ENCODE peak calls at places on chromosomes 13 and 19, in ten cellular contexts. M is non-pigmented ciliary epithelial cell, V is amygdala, W is tibial artery, I is endothelial cell, K is mucosa of gallbladder, F is NCI-H1417, X is cardiac fibroblast, S is hypothalamus, L is breast epithelium. D is an unnamed sample.

GRCh38 chr19:16876904-16877361 is 11.9 kb upstream of the F2RL3 start:
- DNase-seq in M (peak), I (no peak), L (no peak), K (no peak), W (no peak), X (peak), V (no peak), F (no peak), S (no peak), D (no peak)

GRCh38 chr19:58229255-58229639 is 533 bp downstream of the ZNF544 start:
- DNase-seq in W (no peak), V (no peak), K (no peak), M (no peak), I (peak), X (peak), L (no peak), S (no peak), F (no peak), D (no peak)

GRCh38 chr19:32971012-32971595 is 654 bp downstream of the CEP89 start:
- DNase-seq in V (no peak), W (no peak), L (no peak), F (peak), M (no peak), S (no peak), I (no peak), K (no peak), X (no peak), D (no peak)

GRCh38 chr13:80454245-80454644 is 113.3 kb upstream of the SPRY2 start:
- DNase-seq in X (peak), W (no peak), V (no peak), I (no peak), K (no peak), M (peak), L (no peak), F (no peak), S (no peak), D (no peak)

GRCh38 chr19:4802711-4803110 is 11.2 kb downstream of the FEM1A start:
- DNase-seq in I (no peak), W (no peak), V (no peak), X (no peak), S (no peak), K (no peak), F (no peak), L (no peak), M (no peak), D (no peak)

GRCh38 chr19:4174212-4174894 is 8.0 kb downstream of the SIRT6 start:
- DNase-seq in W (no peak), S (no peak), M (no peak), F (no peak), I (no peak), K (no peak), V (no peak), X (no peak), L (no peak), D (no peak)

GRCh38 chr13:53054569-53054968 is 26.0 kb downstream of the OLFM4 start:
- DNase-seq in V (no peak), L (no peak), X (no peak), F (no peak), I (no peak), M (no peak), K (no peak), W (no peak), S (no peak), D (no peak)

GRCh38 chr13:68816715-68817114 is 1290.9 kb upstream of the ATXN8OS start:
- DNase-seq in V (no peak), L (no peak), X (no peak), S (no peak), K (no peak), F (no peak), M (no peak), I (no peak), W (no peak), D (no peak)

GRCh38 chr19:34943861-34944573 is 17.3 kb downstream of the ZNF30 start:
- DNase-seq in M (no peak), W (no peak), X (no peak), I (no peak), L (no peak), S (no peak), V (no peak), F (no peak), K (no peak), D (no peak)

GRCh38 chr19:45632468-45633196 is 6.6 kb downstream of the EML2 start:
- DNase-seq in M (no peak), X (peak), V (no peak), F (peak), W (peak), I (peak), L (peak), K (peak), S (no peak), D (peak)

GRCh38 chr13:78420814-78421213 is 182.5 kb downstream of the POU4F1 start:
- DNase-seq in V (no peak), I (no peak), X (no peak), M (no peak), S (no peak), F (no peak), K (no peak), L (peak), W (no peak), D (no peak)

GRCh38 chr19:48925240-48925843 is 8.2 kb upstream of the DHDH start:
- DNase-seq in S (no peak), I (no peak), V (no peak), M (peak), F (no peak), K (no peak), L (no peak), W (no peak), X (peak), D (no peak)

GRCh38 chr13:35978607-35979316 is 152.4 kb downstream of the DCLK1 start:
- DNase-seq in M (no peak), K (peak), S (no peak), I (peak), F (peak), L (no peak), X (peak), W (peak), V (peak), D (peak)

GRCh38 chr13:51025245-51025872 is 85.7 kb downstream of the C13orf42 start:
- DNase-seq in S (no peak), F (no peak), M (no peak), L (no peak), X (no peak), I (no peak), V (no peak), K (no peak), W (no peak), D (no peak)

GRCh38 chr19:48127561-48127960 is 16.9 kb upstream of the PLA2G4C start:
- DNase-seq in X (no peak), V (no peak), W (no peak), L (no peak), M (no peak), I (no peak), S (no peak), K (no peak), F (no peak), D (no peak)

GRCh38 chr13:84237181-84237580 is 354.9 kb upstream of the SLITRK1 start:
- DNase-seq in M (no peak), S (no peak), X (no peak), I (no peak), W (no peak), K (no peak), L (no peak), V (no peak), F (no peak), D (peak)

GRCh38 chr13:64248371-64249065 is 2832.9 kb upstream of the PCDH20 start:
- DNase-seq in X (peak), V (no peak), F (no peak), M (peak), I (no peak), W (no peak), K (no peak), L (no peak), S (no peak), D (no peak)

GRCh38 chr19:3440082-3440481 is 40.2 kb downstream of the SMIM24 start:
- DNase-seq in I (peak), K (no peak), S (no peak), V (no peak), F (no peak), W (peak), M (no peak), X (no peak), L (no peak), D (no peak)

GRCh38 chr13:52405767-52406494 is at the start of gene THSD1:
- DNase-seq in X (peak), L (peak), M (no peak), V (no peak), S (no peak), I (peak), K (peak), F (peak), W (peak), D (peak)

GRCh38 chr19:47377801-47378200 is 28.7 kb downstream of the DHX34 start:
- DNase-seq in W (no peak), M (no peak), K (no peak), F (no peak), V (no peak), L (no peak), I (no peak), S (no peak), X (no peak), D (no peak)

GRCh38 chr19:30799854-30800755 is 427.9 kb downstream of the ZNF536 start:
- DNase-seq in X (peak), M (no peak), I (peak), W (peak), V (no peak), S (peak), F (no peak), K (peak), L (no peak), D (peak)

GRCh38 chr19:32405431-32406160 is at the start of gene DPY19L3:
- DNase-seq in I (peak), X (peak), L (peak), V (peak), F (peak), K (peak), W (peak), M (peak), S (peak), D (peak)

GRCh38 chr19:47132522-47132852 is 1.9 kb downstream of the SAE1 start:
- DNase-seq in X (no peak), I (no peak), F (no peak), W (no peak), M (no peak), S (no peak), K (no peak), L (no peak), V (no peak), D (no peak)

GRCh38 chr19:4645718-4646117 is 6.4 kb downstream of the TNFAIP8L1 start:
- DNase-seq in M (no peak), X (no peak), I (no peak), V (no peak), L (no peak), F (no peak), W (no peak), S (no peak), K (no peak), D (no peak)

GRCh38 chr19:45475537-45476348 is 7.9 kb downstream of the FOSB start:
- DNase-seq in M (no peak), K (no peak), W (no peak), I (no peak), V (no peak), S (no peak), L (no peak), X (peak), F (no peak), D (no peak)

D was measured in retina.